ENCODE peak calls at places on chromosomes 6 and 20, in five cellular contexts. A, C, Q, S and Z are unnamed samples.

GRCh38 chr20:258269-258858 is 840 bp downstream of the DEFB132 start:
- DNase-seq in A (no peak), C (no peak), Q (no peak), S (no peak), Z (no peak)

GRCh38 chr6:36028088-36028886 is 679 bp downstream of the MAPK14 start:
- DNase-seq in A (peak), C (no peak), Q (peak), S (no peak), Z (no peak)

GRCh38 chr6:138765896-138766487 is 7.6 kb upstream of the CCDC28A start:
- DNase-seq in A (peak), C (peak), Q (peak), S (no peak), Z (peak)

GRCh38 chr6:16205377-16206144 is 32.8 kb upstream of the GMPR start:
- DNase-seq in A (peak), C (no peak), Q (peak), S (no peak), Z (peak)

GRCh38 chr6:87155920-87156600 is 695 bp downstream of the ZNF292 start:
- DNase-seq in A (peak), C (no peak), Q (peak), S (no peak), Z (no peak)

GRCh38 chr20:24752612-24753011 is 196.5 kb upstream of the CST7 start:
- DNase-seq in A (no peak), C (no peak), Q (no peak), S (no peak), Z (no peak)

GRCh38 chr6:35534396-35535170 is 21.9 kb upstream of the TULP1 start:
- DNase-seq in A (peak), C (no peak), Q (no peak), S (no peak), Z (peak)

GRCh38 chr6:11430036-11430435 is 107.5 kb upstream of the TMEM170B start:
- DNase-seq in A (peak), C (no peak), Q (peak), S (no peak), Z (no peak)

GRCh38 chr6:2186516-2186915 is 58.9 kb downstream of the GMDS start:
- DNase-seq in A (no peak), C (no peak), Q (no peak), S (no peak), Z (no peak)

GRCh38 chr6:14066782-14067406 is 50.7 kb upstream of the CD83 start:
- DNase-seq in A (peak), C (peak), Q (peak), S (peak), Z (peak)

GRCh38 chr20:47129306-47129705 is 227.2 kb downstream of the ZMYND8 start:
- DNase-seq in A (no peak), C (no peak), Q (no peak), S (no peak), Z (no peak)

GRCh38 chr20:38453941-38454340 is 18.7 kb upstream of the RALGAPB start:
- DNase-seq in A (peak), C (no peak), Q (no peak), S (no peak), Z (no peak)

GRCh38 chr6:37551002-37551401 is 51.3 kb upstream of the CCDC167 start:
- DNase-seq in A (no peak), C (no peak), Q (no peak), S (no peak), Z (no peak)

GRCh38 chr20:37223053-37223452 is 38.6 kb downstream of the GHRH start:
- DNase-seq in A (peak), C (no peak), Q (peak), S (no peak), Z (peak)

GRCh38 chr6:151546941-151547659 is 53.3 kb downstream of the CCDC170 start:
- DNase-seq in A (no peak), C (no peak), Q (no peak), S (no peak), Z (no peak)

GRCh38 chr6:149153100-149153499 is 164.4 kb upstream of the TAB2 start:
- DNase-seq in A (no peak), C (no peak), Q (no peak), S (no peak), Z (no peak)